ENCODE peak calls at places on chromosomes 2 and 18, in nine cellular contexts. One of them, this sample, is unnamed.

GRCh38 chr18:5476961-5477800 is 66.6 kb downstream of the EPB41L3 start:
- DNase-seq in activated T-cell treated with anti-CD3 and anti-CD28 coated beads for 48 hours: no peak
- DNase-seq in activated CD4-positive, CD25-positive, alpha-beta regulatory T cell: no peak
- DNase-seq in activated T-helper 9 cell treated with anti-CD3 and anti-CD28 coated beads, Interleukin-2, amount 50 U/mL, for 16 hours: no peak
- DNase-seq in CD4-positive, alpha-beta memory T cell: no peak
- DNase-seq in mammary epithelial cell: no peak
- DNase-seq in stimulated activated naive B cell treated with anti-CD40 and anti-IgM and Interleukin-4, amounts not matched to agents 10 μg/mL and 1 μg/mL and 100 μg/mL, for 72 hours: no peak
- DNase-seq in EH: no peak
- DNase-seq in sciatic nerve: no peak
- DNase-seq in this sample: no peak

GRCh38 chr2:95351080-95351915 is 51.2 kb upstream of the FAHD2A start:
- DNase-seq in activated T-cell treated with anti-CD3 and anti-CD28 coated beads for 48 hours: no peak
- DNase-seq in activated CD4-positive, CD25-positive, alpha-beta regulatory T cell: no peak
- DNase-seq in activated T-helper 9 cell treated with anti-CD3 and anti-CD28 coated beads, Interleukin-2, amount 50 U/mL, for 16 hours: no peak
- DNase-seq in CD4-positive, alpha-beta memory T cell: no peak
- DNase-seq in mammary epithelial cell: no peak
- DNase-seq in stimulated activated naive B cell treated with anti-CD40 and anti-IgM and Interleukin-4, amounts not matched to agents 10 μg/mL and 1 μg/mL and 100 μg/mL, for 72 hours: no peak
- DNase-seq in EH: no peak
- DNase-seq in sciatic nerve: peak
- DNase-seq in this sample: no peak

GRCh38 chr2:10220516-10221391 is 82.0 kb upstream of the HPCAL1 start:
- DNase-seq in activated T-cell treated with anti-CD3 and anti-CD28 coated beads for 48 hours: no peak
- DNase-seq in activated CD4-positive, CD25-positive, alpha-beta regulatory T cell: no peak
- DNase-seq in activated T-helper 9 cell treated with anti-CD3 and anti-CD28 coated beads, Interleukin-2, amount 50 U/mL, for 16 hours: no peak
- DNase-seq in CD4-positive, alpha-beta memory T cell: no peak
- DNase-seq in mammary epithelial cell: peak
- DNase-seq in stimulated activated naive B cell treated with anti-CD40 and anti-IgM and Interleukin-4, amounts not matched to agents 10 μg/mL and 1 μg/mL and 100 μg/mL, for 72 hours: no peak
- DNase-seq in EH: peak
- DNase-seq in sciatic nerve: no peak
- DNase-seq in this sample: no peak

GRCh38 chr2:26691881-26692813 is at the start of gene KCNK3:
- DNase-seq in activated T-cell treated with anti-CD3 and anti-CD28 coated beads for 48 hours: peak
- DNase-seq in activated CD4-positive, CD25-positive, alpha-beta regulatory T cell: no peak
- DNase-seq in activated T-helper 9 cell treated with anti-CD3 and anti-CD28 coated beads, Interleukin-2, amount 50 U/mL, for 16 hours: peak
- DNase-seq in CD4-positive, alpha-beta memory T cell: no peak
- DNase-seq in mammary epithelial cell: no peak
- DNase-seq in stimulated activated naive B cell treated with anti-CD40 and anti-IgM and Interleukin-4, amounts not matched to agents 10 μg/mL and 1 μg/mL and 100 μg/mL, for 72 hours: no peak
- DNase-seq in EH: peak
- DNase-seq in sciatic nerve: no peak
- DNase-seq in this sample: no peak

GRCh38 chr18:12287131-12287681 is 20.8 kb upstream of the TUBB6 start:
- DNase-seq in activated T-cell treated with anti-CD3 and anti-CD28 coated beads for 48 hours: no peak
- DNase-seq in activated CD4-positive, CD25-positive, alpha-beta regulatory T cell: no peak
- DNase-seq in activated T-helper 9 cell treated with anti-CD3 and anti-CD28 coated beads, Interleukin-2, amount 50 U/mL, for 16 hours: no peak
- DNase-seq in CD4-positive, alpha-beta memory T cell: no peak
- DNase-seq in mammary epithelial cell: peak
- DNase-seq in stimulated activated naive B cell treated with anti-CD40 and anti-IgM and Interleukin-4, amounts not matched to agents 10 μg/mL and 1 μg/mL and 100 μg/mL, for 72 hours: no peak
- DNase-seq in EH: no peak
- DNase-seq in sciatic nerve: no peak
- DNase-seq in this sample: no peak

GRCh38 chr2:207337234-207338219 is 171.8 kb upstream of the KLF7 start:
- DNase-seq in activated T-cell treated with anti-CD3 and anti-CD28 coated beads for 48 hours: no peak
- DNase-seq in activated CD4-positive, CD25-positive, alpha-beta regulatory T cell: no peak
- DNase-seq in activated T-helper 9 cell treated with anti-CD3 and anti-CD28 coated beads, Interleukin-2, amount 50 U/mL, for 16 hours: no peak
- DNase-seq in CD4-positive, alpha-beta memory T cell: no peak
- DNase-seq in mammary epithelial cell: peak
- DNase-seq in stimulated activated naive B cell treated with anti-CD40 and anti-IgM and Interleukin-4, amounts not matched to agents 10 μg/mL and 1 μg/mL and 100 μg/mL, for 72 hours: no peak
- DNase-seq in EH: peak
- DNase-seq in sciatic nerve: no peak
- DNase-seq in this sample: no peak

GRCh38 chr18:63511285-63511684 is 30.9 kb upstream of the SERPINB12 start:
- DNase-seq in activated T-cell treated with anti-CD3 and anti-CD28 coated beads for 48 hours: no peak
- DNase-seq in activated CD4-positive, CD25-positive, alpha-beta regulatory T cell: no peak
- DNase-seq in activated T-helper 9 cell treated with anti-CD3 and anti-CD28 coated beads, Interleukin-2, amount 50 U/mL, for 16 hours: no peak
- DNase-seq in CD4-positive, alpha-beta memory T cell: no peak
- DNase-seq in mammary epithelial cell: no peak
- DNase-seq in stimulated activated naive B cell treated with anti-CD40 and anti-IgM and Interleukin-4, amounts not matched to agents 10 μg/mL and 1 μg/mL and 100 μg/mL, for 72 hours: no peak
- DNase-seq in EH: peak
- DNase-seq in sciatic nerve: no peak
- DNase-seq in this sample: no peak

GRCh38 chr2:5839563-5839962 is 147.4 kb downstream of the SOX11 start:
- DNase-seq in activated T-cell treated with anti-CD3 and anti-CD28 coated beads for 48 hours: no peak
- DNase-seq in activated CD4-positive, CD25-positive, alpha-beta regulatory T cell: no peak
- DNase-seq in activated T-helper 9 cell treated with anti-CD3 and anti-CD28 coated beads, Interleukin-2, amount 50 U/mL, for 16 hours: no peak
- DNase-seq in CD4-positive, alpha-beta memory T cell: no peak
- DNase-seq in mammary epithelial cell: no peak
- DNase-seq in stimulated activated naive B cell treated with anti-CD40 and anti-IgM and Interleukin-4, amounts not matched to agents 10 μg/mL and 1 μg/mL and 100 μg/mL, for 72 hours: no peak
- DNase-seq in EH: no peak
- DNase-seq in sciatic nerve: no peak
- DNase-seq in this sample: no peak

GRCh38 chr2:112121682-112122254 is 16.4 kb upstream of the FBLN7 start:
- DNase-seq in activated T-cell treated with anti-CD3 and anti-CD28 coated beads for 48 hours: no peak
- DNase-seq in activated CD4-positive, CD25-positive, alpha-beta regulatory T cell: no peak
- DNase-seq in activated T-helper 9 cell treated with anti-CD3 and anti-CD28 coated beads, Interleukin-2, amount 50 U/mL, for 16 hours: no peak
- DNase-seq in CD4-positive, alpha-beta memory T cell: peak
- DNase-seq in mammary epithelial cell: peak
- DNase-seq in stimulated activated naive B cell treated with anti-CD40 and anti-IgM and Interleukin-4, amounts not matched to agents 10 μg/mL and 1 μg/mL and 100 μg/mL, for 72 hours: no peak
- DNase-seq in EH: peak
- DNase-seq in sciatic nerve: no peak
- DNase-seq in this sample: no peak

GRCh38 chr2:214649440-214650205 is 159.9 kb downstream of the BARD1 start:
- DNase-seq in activated T-cell treated with anti-CD3 and anti-CD28 coated beads for 48 hours: no peak
- DNase-seq in activated CD4-positive, CD25-positive, alpha-beta regulatory T cell: no peak
- DNase-seq in activated T-helper 9 cell treated with anti-CD3 and anti-CD28 coated beads, Interleukin-2, amount 50 U/mL, for 16 hours: no peak
- DNase-seq in CD4-positive, alpha-beta memory T cell: no peak
- DNase-seq in mammary epithelial cell: peak
- DNase-seq in stimulated activated naive B cell treated with anti-CD40 and anti-IgM and Interleukin-4, amounts not matched to agents 10 μg/mL and 1 μg/mL and 100 μg/mL, for 72 hours: no peak
- DNase-seq in EH: peak
- DNase-seq in sciatic nerve: no peak
- DNase-seq in this sample: no peak

GRCh38 chr2:157430266-157430665 is 13.6 kb downstream of the CYTIP start:
- DNase-seq in activated T-cell treated with anti-CD3 and anti-CD28 coated beads for 48 hours: no peak
- DNase-seq in activated CD4-positive, CD25-positive, alpha-beta regulatory T cell: no peak
- DNase-seq in activated T-helper 9 cell treated with anti-CD3 and anti-CD28 coated beads, Interleukin-2, amount 50 U/mL, for 16 hours: no peak
- DNase-seq in CD4-positive, alpha-beta memory T cell: no peak
- DNase-seq in mammary epithelial cell: no peak
- DNase-seq in stimulated activated naive B cell treated with anti-CD40 and anti-IgM and Interleukin-4, amounts not matched to agents 10 μg/mL and 1 μg/mL and 100 μg/mL, for 72 hours: no peak
- DNase-seq in EH: no peak
- DNase-seq in sciatic nerve: no peak
- DNase-seq in this sample: no peak

GRCh38 chr18:48837676-48838075 is 113.1 kb downstream of the SMAD7 start:
- DNase-seq in activated T-cell treated with anti-CD3 and anti-CD28 coated beads for 48 hours: no peak
- DNase-seq in activated CD4-positive, CD25-positive, alpha-beta regulatory T cell: no peak
- DNase-seq in activated T-helper 9 cell treated with anti-CD3 and anti-CD28 coated beads, Interleukin-2, amount 50 U/mL, for 16 hours: no peak
- DNase-seq in CD4-positive, alpha-beta memory T cell: no peak
- DNase-seq in mammary epithelial cell: no peak
- DNase-seq in stimulated activated naive B cell treated with anti-CD40 and anti-IgM and Interleukin-4, amounts not matched to agents 10 μg/mL and 1 μg/mL and 100 μg/mL, for 72 hours: no peak
- DNase-seq in EH: no peak
- DNase-seq in sciatic nerve: no peak
- DNase-seq in this sample: no peak

GRCh38 chr2:165920748-165921147 is 32.8 kb downstream of the TTC21B start:
- DNase-seq in activated T-cell treated with anti-CD3 and anti-CD28 coated beads for 48 hours: no peak
- DNase-seq in activated CD4-positive, CD25-positive, alpha-beta regulatory T cell: no peak
- DNase-seq in activated T-helper 9 cell treated with anti-CD3 and anti-CD28 coated beads, Interleukin-2, amount 50 U/mL, for 16 hours: no peak
- DNase-seq in CD4-positive, alpha-beta memory T cell: no peak
- DNase-seq in mammary epithelial cell: no peak
- DNase-seq in stimulated activated naive B cell treated with anti-CD40 and anti-IgM and Interleukin-4, amounts not matched to agents 10 μg/mL and 1 μg/mL and 100 μg/mL, for 72 hours: no peak
- DNase-seq in EH: no peak
- DNase-seq in sciatic nerve: no peak
- DNase-seq in this sample: no peak

GRCh38 chr2:130755234-130756040 is at the start of gene AMER3:
- DNase-seq in activated T-cell treated with anti-CD3 and anti-CD28 coated beads for 48 hours: no peak
- DNase-seq in activated CD4-positive, CD25-positive, alpha-beta regulatory T cell: no peak
- DNase-seq in activated T-helper 9 cell treated with anti-CD3 and anti-CD28 coated beads, Interleukin-2, amount 50 U/mL, for 16 hours: no peak
- DNase-seq in CD4-positive, alpha-beta memory T cell: peak
- DNase-seq in mammary epithelial cell: no peak
- DNase-seq in stimulated activated naive B cell treated with anti-CD40 and anti-IgM and Interleukin-4, amounts not matched to agents 10 μg/mL and 1 μg/mL and 100 μg/mL, for 72 hours: no peak
- DNase-seq in EH: no peak
- DNase-seq in sciatic nerve: no peak
- DNase-seq in this sample: no peak

GRCh38 chr18:6553234-6553900 is 138.7 kb upstream of the L3MBTL4 start:
- DNase-seq in activated T-cell treated with anti-CD3 and anti-CD28 coated beads for 48 hours: no peak
- DNase-seq in activated CD4-positive, CD25-positive, alpha-beta regulatory T cell: no peak
- DNase-seq in activated T-helper 9 cell treated with anti-CD3 and anti-CD28 coated beads, Interleukin-2, amount 50 U/mL, for 16 hours: no peak
- DNase-seq in CD4-positive, alpha-beta memory T cell: no peak
- DNase-seq in mammary epithelial cell: peak
- DNase-seq in stimulated activated naive B cell treated with anti-CD40 and anti-IgM and Interleukin-4, amounts not matched to agents 10 μg/mL and 1 μg/mL and 100 μg/mL, for 72 hours: no peak
- DNase-seq in EH: no peak
- DNase-seq in sciatic nerve: no peak
- DNase-seq in this sample: no peak

GRCh38 chr18:78682716-78683115 is 296.9 kb upstream of the SALL3 start:
- DNase-seq in activated T-cell treated with anti-CD3 and anti-CD28 coated beads for 48 hours: no peak
- DNase-seq in activated CD4-positive, CD25-positive, alpha-beta regulatory T cell: no peak
- DNase-seq in activated T-helper 9 cell treated with anti-CD3 and anti-CD28 coated beads, Interleukin-2, amount 50 U/mL, for 16 hours: no peak
- DNase-seq in CD4-positive, alpha-beta memory T cell: no peak
- DNase-seq in mammary epithelial cell: no peak
- DNase-seq in stimulated activated naive B cell treated with anti-CD40 and anti-IgM and Interleukin-4, amounts not matched to agents 10 μg/mL and 1 μg/mL and 100 μg/mL, for 72 hours: no peak
- DNase-seq in EH: no peak
- DNase-seq in sciatic nerve: peak
- DNase-seq in this sample: no peak

GRCh38 chr18:69757733-69758132 is 189.9 kb downstream of the CD226 start:
- DNase-seq in activated T-cell treated with anti-CD3 and anti-CD28 coated beads for 48 hours: no peak
- DNase-seq in activated CD4-positive, CD25-positive, alpha-beta regulatory T cell: no peak
- DNase-seq in activated T-helper 9 cell treated with anti-CD3 and anti-CD28 coated beads, Interleukin-2, amount 50 U/mL, for 16 hours: no peak
- DNase-seq in CD4-positive, alpha-beta memory T cell: no peak
- DNase-seq in mammary epithelial cell: peak
- DNase-seq in stimulated activated naive B cell treated with anti-CD40 and anti-IgM and Interleukin-4, amounts not matched to agents 10 μg/mL and 1 μg/mL and 100 μg/mL, for 72 hours: no peak
- DNase-seq in EH: no peak
- DNase-seq in sciatic nerve: no peak
- DNase-seq in this sample: no peak

GRCh38 chr2:23545391-23545790 is 160.4 kb downstream of the KLHL29 start:
- DNase-seq in activated T-cell treated with anti-CD3 and anti-CD28 coated beads for 48 hours: no peak
- DNase-seq in activated CD4-positive, CD25-positive, alpha-beta regulatory T cell: no peak
- DNase-seq in activated T-helper 9 cell treated with anti-CD3 and anti-CD28 coated beads, Interleukin-2, amount 50 U/mL, for 16 hours: no peak
- DNase-seq in CD4-positive, alpha-beta memory T cell: no peak
- DNase-seq in mammary epithelial cell: no peak
- DNase-seq in stimulated activated naive B cell treated with anti-CD40 and anti-IgM and Interleukin-4, amounts not matched to agents 10 μg/mL and 1 μg/mL and 100 μg/mL, for 72 hours: no peak
- DNase-seq in EH: peak
- DNase-seq in sciatic nerve: no peak
- DNase-seq in this sample: no peak

GRCh38 chr2:145094353-145094752 is 574.4 kb upstream of the ZEB2 start:
- DNase-seq in activated T-cell treated with anti-CD3 and anti-CD28 coated beads for 48 hours: no peak
- DNase-seq in activated CD4-positive, CD25-positive, alpha-beta regulatory T cell: no peak
- DNase-seq in activated T-helper 9 cell treated with anti-CD3 and anti-CD28 coated beads, Interleukin-2, amount 50 U/mL, for 16 hours: no peak
- DNase-seq in CD4-positive, alpha-beta memory T cell: no peak
- DNase-seq in mammary epithelial cell: no peak
- DNase-seq in stimulated activated naive B cell treated with anti-CD40 and anti-IgM and Interleukin-4, amounts not matched to agents 10 μg/mL and 1 μg/mL and 100 μg/mL, for 72 hours: no peak
- DNase-seq in EH: peak
- DNase-seq in sciatic nerve: no peak
- DNase-seq in this sample: no peak

GRCh38 chr2:232877940-232878511 is 8.0 kb downstream of the SNORC start:
- DNase-seq in activated T-cell treated with anti-CD3 and anti-CD28 coated beads for 48 hours: no peak
- DNase-seq in activated CD4-positive, CD25-positive, alpha-beta regulatory T cell: no peak
- DNase-seq in activated T-helper 9 cell treated with anti-CD3 and anti-CD28 coated beads, Interleukin-2, amount 50 U/mL, for 16 hours: no peak
- DNase-seq in CD4-positive, alpha-beta memory T cell: peak
- DNase-seq in mammary epithelial cell: no peak
- DNase-seq in stimulated activated naive B cell treated with anti-CD40 and anti-IgM and Interleukin-4, amounts not matched to agents 10 μg/mL and 1 μg/mL and 100 μg/mL, for 72 hours: no peak
- DNase-seq in EH: no peak
- DNase-seq in sciatic nerve: peak
- DNase-seq in this sample: no peak

GRCh38 chr2:96251721-96252292 is 14.0 kb downstream of the TMEM127 start:
- DNase-seq in activated T-cell treated with anti-CD3 and anti-CD28 coated beads for 48 hours: no peak
- DNase-seq in activated CD4-positive, CD25-positive, alpha-beta regulatory T cell: no peak
- DNase-seq in activated T-helper 9 cell treated with anti-CD3 and anti-CD28 coated beads, Interleukin-2, amount 50 U/mL, for 16 hours: no peak
- DNase-seq in CD4-positive, alpha-beta memory T cell: no peak
- DNase-seq in mammary epithelial cell: peak
- DNase-seq in stimulated activated naive B cell treated with anti-CD40 and anti-IgM and Interleukin-4, amounts not matched to agents 10 μg/mL and 1 μg/mL and 100 μg/mL, for 72 hours: no peak
- DNase-seq in EH: peak
- DNase-seq in sciatic nerve: no peak
- DNase-seq in this sample: no peak

GRCh38 chr2:98508690-98509054 is 64.0 kb downstream of the INPP4A start:
- DNase-seq in activated T-cell treated with anti-CD3 and anti-CD28 coated beads for 48 hours: peak
- DNase-seq in activated CD4-positive, CD25-positive, alpha-beta regulatory T cell: no peak
- DNase-seq in activated T-helper 9 cell treated with anti-CD3 and anti-CD28 coated beads, Interleukin-2, amount 50 U/mL, for 16 hours: peak
- DNase-seq in CD4-positive, alpha-beta memory T cell: peak
- DNase-seq in mammary epithelial cell: peak
- DNase-seq in stimulated activated naive B cell treated with anti-CD40 and anti-IgM and Interleukin-4, amounts not matched to agents 10 μg/mL and 1 μg/mL and 100 μg/mL, for 72 hours: no peak
- DNase-seq in EH: no peak
- DNase-seq in sciatic nerve: peak
- DNase-seq in this sample: no peak

GRCh38 chr2:106561803-106562202 is 74.6 kb downstream of the CD8B2 start:
- DNase-seq in activated T-cell treated with anti-CD3 and anti-CD28 coated beads for 48 hours: no peak
- DNase-seq in activated CD4-positive, CD25-positive, alpha-beta regulatory T cell: no peak
- DNase-seq in activated T-helper 9 cell treated with anti-CD3 and anti-CD28 coated beads, Interleukin-2, amount 50 U/mL, for 16 hours: no peak
- DNase-seq in CD4-positive, alpha-beta memory T cell: no peak
- DNase-seq in mammary epithelial cell: no peak
- DNase-seq in stimulated activated naive B cell treated with anti-CD40 and anti-IgM and Interleukin-4, amounts not matched to agents 10 μg/mL and 1 μg/mL and 100 μg/mL, for 72 hours: no peak
- DNase-seq in EH: no peak
- DNase-seq in sciatic nerve: no peak
- DNase-seq in this sample: no peak

GRCh38 chr2:205590759-205591158 is 91.5 kb upstream of the NRP2 start:
- DNase-seq in activated T-cell treated with anti-CD3 and anti-CD28 coated beads for 48 hours: no peak
- DNase-seq in activated CD4-positive, CD25-positive, alpha-beta regulatory T cell: no peak
- DNase-seq in activated T-helper 9 cell treated with anti-CD3 and anti-CD28 coated beads, Interleukin-2, amount 50 U/mL, for 16 hours: no peak
- DNase-seq in CD4-positive, alpha-beta memory T cell: no peak
- DNase-seq in mammary epithelial cell: no peak
- DNase-seq in stimulated activated naive B cell treated with anti-CD40 and anti-IgM and Interleukin-4, amounts not matched to agents 10 μg/mL and 1 μg/mL and 100 μg/mL, for 72 hours: no peak
- DNase-seq in EH: peak
- DNase-seq in sciatic nerve: no peak
- DNase-seq in this sample: no peak

GRCh38 chr2:20633794-20634259 is 17.1 kb downstream of the HS1BP3 start:
- DNase-seq in activated T-cell treated with anti-CD3 and anti-CD28 coated beads for 48 hours: no peak
- DNase-seq in activated CD4-positive, CD25-positive, alpha-beta regulatory T cell: no peak
- DNase-seq in activated T-helper 9 cell treated with anti-CD3 and anti-CD28 coated beads, Interleukin-2, amount 50 U/mL, for 16 hours: no peak
- DNase-seq in CD4-positive, alpha-beta memory T cell: no peak
- DNase-seq in mammary epithelial cell: peak
- DNase-seq in stimulated activated naive B cell treated with anti-CD40 and anti-IgM and Interleukin-4, amounts not matched to agents 10 μg/mL and 1 μg/mL and 100 μg/mL, for 72 hours: no peak
- DNase-seq in EH: no peak
- DNase-seq in sciatic nerve: no peak
- DNase-seq in this sample: no peak

GRCh38 chr2:84132371-84132770 is 326.7 kb downstream of the SUCLG1 start:
- DNase-seq in activated T-cell treated with anti-CD3 and anti-CD28 coated beads for 48 hours: no peak
- DNase-seq in activated CD4-positive, CD25-positive, alpha-beta regulatory T cell: no peak
- DNase-seq in activated T-helper 9 cell treated with anti-CD3 and anti-CD28 coated beads, Interleukin-2, amount 50 U/mL, for 16 hours: no peak
- DNase-seq in CD4-positive, alpha-beta memory T cell: no peak
- DNase-seq in mammary epithelial cell: no peak
- DNase-seq in stimulated activated naive B cell treated with anti-CD40 and anti-IgM and Interleukin-4, amounts not matched to agents 10 μg/mL and 1 μg/mL and 100 μg/mL, for 72 hours: no peak
- DNase-seq in EH: no peak
- DNase-seq in sciatic nerve: no peak
- DNase-seq in this sample: no peak

GRCh38 chr2:84894131-84894586 is 11.3 kb upstream of the TMSB10 start:
- DNase-seq in activated T-cell treated with anti-CD3 and anti-CD28 coated beads for 48 hours: no peak
- DNase-seq in activated CD4-positive, CD25-positive, alpha-beta regulatory T cell: no peak
- DNase-seq in activated T-helper 9 cell treated with anti-CD3 and anti-CD28 coated beads, Interleukin-2, amount 50 U/mL, for 16 hours: no peak
- DNase-seq in CD4-positive, alpha-beta memory T cell: no peak
- DNase-seq in mammary epithelial cell: peak
- DNase-seq in stimulated activated naive B cell treated with anti-CD40 and anti-IgM and Interleukin-4, amounts not matched to agents 10 μg/mL and 1 μg/mL and 100 μg/mL, for 72 hours: no peak
- DNase-seq in EH: no peak
- DNase-seq in sciatic nerve: no peak
- DNase-seq in this sample: no peak

GRCh38 chr18:59386909-59387515 is 27.9 kb upstream of the LMAN1 start:
- DNase-seq in activated T-cell treated with anti-CD3 and anti-CD28 coated beads for 48 hours: no peak
- DNase-seq in activated CD4-positive, CD25-positive, alpha-beta regulatory T cell: no peak
- DNase-seq in activated T-helper 9 cell treated with anti-CD3 and anti-CD28 coated beads, Interleukin-2, amount 50 U/mL, for 16 hours: no peak
- DNase-seq in CD4-positive, alpha-beta memory T cell: no peak
- DNase-seq in mammary epithelial cell: no peak
- DNase-seq in stimulated activated naive B cell treated with anti-CD40 and anti-IgM and Interleukin-4, amounts not matched to agents 10 μg/mL and 1 μg/mL and 100 μg/mL, for 72 hours: no peak
- DNase-seq in EH: no peak
- DNase-seq in sciatic nerve: no peak
- DNase-seq in this sample: no peak